ENCODE peak calls at places on chromosome 12, in four cellular contexts. J is HepG2, C is testis, F is retinal pigment epithelial cell. P is an unnamed sample.

GRCh38 chr12:14048949-14049545 is 67.6 kb upstream of the GRIN2B start:
- DNase-seq in J (no peak), C (no peak), F (no peak), P (no peak)

GRCh38 chr12:55946553-55946952 is 15.6 kb downstream of the DGKA start:
- DNase-seq in J (no peak), C (no peak), F (no peak), P (no peak)

GRCh38 chr12:50241178-50241577 is 42.1 kb downstream of the LIMA1 start:
- DNase-seq in J (peak), C (no peak), F (no peak), P (no peak)

GRCh38 chr12:79435742-79436141 is 255.0 kb downstream of the PAWR start:
- DNase-seq in J (no peak), C (no peak), F (no peak), P (no peak)

GRCh38 chr12:93583993-93584392 is 11.5 kb downstream of the SOCS2 start:
- DNase-seq in J (no peak), C (no peak), F (no peak), P (no peak)

GRCh38 chr12:79183946-79184345 is 319.4 kb downstream of the SYT1 start:
- DNase-seq in J (no peak), C (no peak), F (no peak), P (no peak)

GRCh38 chr12:21340406-21340805 is 5.7 kb upstream of the SLCO1A2 start:
- DNase-seq in J (no peak), C (no peak), F (no peak), P (no peak)

GRCh38 chr12:34349673-34349961 is 327.3 kb downstream of the ALG10 start:
- DNase-seq in J (no peak), C (no peak), F (no peak), P (no peak)

GRCh38 chr12:56990648-56991318 is 15.6 kb downstream of the ZBTB39 start:
- DNase-seq in J (no peak), C (no peak), F (no peak), P (no peak)

GRCh38 chr12:52084491-52085231 is 5.2 kb downstream of the SMIM41 start:
- DNase-seq in J (no peak), C (no peak), F (no peak), P (no peak)

GRCh38 chr12:80413462-80413861 is 30.6 kb upstream of the PTPRQ start:
- DNase-seq in J (no peak), C (no peak), F (no peak), P (no peak)

GRCh38 chr12:124625867-124626675 is 58.7 kb upstream of the NCOR2 start:
- DNase-seq in J (peak), C (peak), F (no peak), P (no peak)

GRCh38 chr12:106251636-106252035 is 3.8 kb upstream of the CKAP4 start:
- DNase-seq in J (no peak), C (no peak), F (no peak), P (no peak)

GRCh38 chr12:49707127-49707811 is at the start of gene FMNL3:
- DNase-seq in J (peak), C (peak), F (peak), P (no peak)

GRCh38 chr12:11727133-11727664 is 77.7 kb downstream of the ETV6 start:
- DNase-seq in J (peak), C (no peak), F (no peak), P (no peak)

GRCh38 chr12:9244894-9245293 is 36.7 kb upstream of the PZP start:
- DNase-seq in J (peak), C (peak), F (no peak), P (no peak)

GRCh38 chr12:64352181-64352580 is 38.4 kb downstream of the C12orf56 start:
- DNase-seq in J (no peak), C (no peak), F (no peak), P (no peak)
- TF ChIP-seq CTCF in J (no peak), C (no peak), F (no peak), P (peak)

DNA sequence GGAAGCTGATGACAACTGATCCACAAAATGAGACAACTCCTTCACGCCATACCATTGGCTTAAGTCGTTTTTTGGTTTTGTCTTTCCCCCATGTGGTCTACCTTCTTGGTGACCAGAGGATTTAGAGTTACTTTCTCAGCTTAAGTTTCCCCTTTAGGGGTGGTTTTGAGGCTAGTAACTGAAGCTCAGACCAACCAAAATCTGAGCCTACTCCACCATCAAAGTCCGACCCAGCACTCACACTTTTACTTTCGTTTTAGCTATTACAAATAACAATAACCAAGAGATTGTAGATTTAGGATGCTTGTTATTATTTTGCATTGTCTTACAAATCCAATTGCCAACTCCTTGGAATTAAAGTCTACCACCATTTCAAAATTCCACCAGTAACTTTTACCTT is 130.6 kb upstream of the MDM1 start:
- DNase-seq in J (no peak), C (no peak), F (no peak), P (no peak)
- H3K4me3 ChIP-seq in J (peak), C (no peak), F (no peak), P (no peak)

DNA sequence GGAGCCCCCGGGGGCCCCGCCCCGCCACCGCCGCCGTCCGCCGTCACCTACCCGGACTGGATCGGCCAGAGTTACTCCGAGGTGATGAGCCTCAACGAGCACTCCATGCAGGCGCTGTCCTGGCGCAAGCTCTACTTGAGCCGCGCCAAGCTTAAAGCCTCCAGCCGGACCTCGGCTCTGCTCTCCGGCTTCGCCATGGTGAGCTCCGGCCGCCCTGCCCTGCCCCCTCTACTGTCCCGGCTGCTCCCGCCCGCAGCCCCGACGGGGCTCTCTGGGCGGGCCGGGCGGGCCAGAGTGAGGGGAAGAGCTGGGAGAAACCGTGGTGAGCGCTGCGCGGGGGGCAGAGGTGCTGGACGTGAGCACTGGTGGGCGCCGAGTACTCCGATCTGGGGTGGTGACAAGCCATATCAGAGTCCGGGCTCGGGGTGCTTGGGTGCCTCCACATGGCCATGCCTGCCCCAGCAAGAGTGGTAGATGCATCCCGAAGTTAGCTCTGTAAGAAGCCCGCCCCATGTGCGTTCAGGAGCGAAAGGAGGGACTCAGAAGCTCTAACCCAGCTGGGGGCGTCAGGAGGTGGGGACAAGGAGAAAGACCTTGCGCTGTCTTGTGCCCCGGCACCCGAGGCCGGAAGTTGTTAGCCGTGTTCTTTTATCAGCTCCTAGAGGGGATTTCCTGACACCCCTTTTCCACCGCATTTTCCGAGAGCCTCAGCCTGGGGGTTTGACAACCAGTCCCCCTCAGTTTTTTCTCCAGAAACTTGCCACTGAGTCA is 708 bp downstream of the ORAI1 start:
- DNase-seq in J (peak), C (peak), F (no peak), P (no peak)
- TF ChIP-seq CTCF in J (peak), C (no peak), F (peak), P (no peak)

GRCh38 chr12:27975222-27976136 is 2.9 kb upstream of the PTHLH start:
- DNase-seq in J (no peak), C (peak), F (no peak), P (no peak)
- H3K4me3 ChIP-seq in J (no peak), C (peak), F (peak), P (peak)

GRCh38 chr12:130041983-130042812 is 120.1 kb upstream of the FZD10 start:
- DNase-seq in J (no peak), C (peak), F (no peak), P (no peak)
- TF ChIP-seq CTCF in J (peak), C (peak), F (peak), P (peak)

GRCh38 chr12:46874642-46875041 is 48.8 kb upstream of the SLC38A4 start:
- DNase-seq in J (no peak), C (no peak), F (no peak), P (no peak)

GRCh38 chr12:46875095-46875494 is 49.3 kb upstream of the SLC38A4 start:
- DNase-seq in J (no peak), C (no peak), F (no peak), P (no peak)

DNA sequence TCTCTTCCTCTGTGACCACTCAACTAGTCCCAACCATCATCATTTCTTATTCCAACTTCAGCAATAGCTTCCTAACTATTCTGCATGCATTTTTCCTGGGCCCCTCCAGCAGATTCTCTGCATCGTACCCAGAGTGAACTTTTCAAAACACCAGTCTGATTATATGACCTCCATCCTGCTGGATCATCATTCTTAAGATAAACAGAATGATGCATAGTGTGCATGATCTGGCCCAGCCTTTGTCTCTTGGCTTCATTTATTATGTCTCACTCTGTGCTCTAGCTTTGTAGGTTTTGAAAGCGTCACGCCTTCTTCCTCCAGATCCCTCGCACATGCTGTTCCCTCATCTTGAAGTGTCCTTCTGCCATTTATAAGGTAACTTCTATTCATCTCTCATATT is 46.3 kb upstream of the SLC38A4 start:
- DNase-seq in J (no peak), C (no peak), F (no peak), P (no peak)
- H3K4me3 ChIP-seq in J (no peak), C (no peak), F (no peak), P (no peak)